ENCODE peak calls at places on chromosomes 12 and 14, in nine cellular contexts. D is GOT3; G is left cardiac atrium; C is fibroblast of mammary gland; U is fibroblast of lung; W is activated CD4-positive, alpha-beta T cell treated with anti-CD3 and anti-CD28 coated beads, Interleukin-2, amount 50 U/mL, for 48 hours; M is activated T-cell treated with anti-CD3 and anti-CD28 coated beads for 4 hours; H is activated T-helper 1 cell treated with anti-CD3 and anti-CD28 coated beads, Interleukin-2, amount 50 U/mL, for 16 hours; X is RWPE2. L is an unnamed sample.
A peak's percentile ranks its signal among the peaks of the same experiment; 100 is the strongest.

GRCh38 chr14:71621276-71621675 is 311.0 kb upstream of the RGS6 start:
- DNase-seq in X (no peak), M (no peak), H (no peak), G (no peak), W (no peak), D (no peak), C (peak; percentile 13), U (peak; percentile 61), L (no peak)

GRCh38 chr12:116542345-116542950 is 16.7 kb upstream of the MAP1LC3B2 start:
- DNase-seq in C (no peak), X (no peak), D (no peak), W (no peak), M (no peak), G (no peak), U (no peak), H (no peak), L (no peak)

GRCh38 chr12:25783566-25783965 is 174.9 kb upstream of the RASSF8 start:
- DNase-seq in C (no peak), W (no peak), X (no peak), U (no peak), H (no peak), M (no peak), D (no peak), G (no peak), L (no peak)

GRCh38 chr12:131097247-131098177 is 143.8 kb downstream of the ADGRD1 start:
- DNase-seq in X (peak; percentile 43), U (no peak), M (no peak), G (peak; percentile 24), C (no peak), H (no peak), W (no peak), D (no peak), L (no peak)

GRCh38 chr12:14948672-14949071 is 10.3 kb upstream of the ERP27 start:
- DNase-seq in H (no peak), D (no peak), C (peak; percentile 66), M (peak; percentile 43), W (peak; percentile 56), X (no peak), G (no peak), U (peak; percentile 87), L (no peak)

GRCh38 chr14:81408595-81408994 is 8.5 kb upstream of the STON2 start:
- DNase-seq in D (no peak), H (no peak), U (no peak), X (no peak), C (no peak), W (no peak), M (no peak), G (no peak), L (no peak)

GRCh38 chr14:31692376-31692781 is 131.2 kb downstream of the NUBPL start:
- DNase-seq in G (no peak), X (no peak), M (no peak), U (peak; percentile 39), D (no peak), C (peak; percentile 69), H (no peak), W (no peak), L (no peak)

GRCh38 chr12:51419473-51420228 is 5.0 kb upstream of the SLC4A8 start:
- DNase-seq in X (no peak), M (no peak), U (peak; percentile 7), W (no peak), H (no peak), C (no peak), D (no peak), G (no peak), L (no peak)

GRCh38 chr14:59455411-59455810 is 9.8 kb downstream of the GPR135 start:
- DNase-seq in D (no peak), X (no peak), G (no peak), H (no peak), W (no peak), C (peak; percentile 98), M (no peak), U (peak; percentile 80), L (no peak)

GRCh38 chr14:59464651-59465569 is at the start of gene GPR135:
- DNase-seq in G (peak; percentile 79), U (peak; percentile 80), X (peak; percentile 72), C (peak; percentile 32), H (peak; percentile 15), W (peak; percentile 53), M (peak; percentile 26), D (no peak), L (peak; percentile 89)

GRCh38 chr12:99695050-99695449 is 47.5 kb downstream of the GARIN6 start:
- DNase-seq in C (no peak), W (no peak), X (no peak), G (no peak), D (no peak), H (no peak), M (no peak), U (no peak), L (no peak)

GRCh38 chr14:93018401-93018800 is 95.5 kb downstream of the CHGA start:
- DNase-seq in M (no peak), H (no peak), U (no peak), G (no peak), X (no peak), D (no peak), W (no peak), C (no peak), L (no peak)

GRCh38 chr14:21191809-21192446 is 36.1 kb upstream of the OR5AU1 start:
- DNase-seq in U (peak; percentile 42), C (peak; percentile 31), H (peak; percentile 52), X (no peak), W (peak; percentile 81), D (no peak), G (peak; percentile 83), M (peak; percentile 22), L (no peak)